ENCODE peak calls at places on chromosomes 11 and 22, in six cellular contexts. U, T, E, I, A and V are unnamed samples.
A peak's percentile ranks its signal among the peaks of the same experiment; 100 is the strongest.

GRCh38 chr11:91394073-91394717 is 830.4 kb upstream of the FAT3 start:
- DNase-seq in U (no peak), T (no peak), E (no peak), I (no peak), A (no peak), V (no peak)

GRCh38 chr22:38760477-38761201 is 4.8 kb upstream of the SUN2 start:
- DNase-seq in U (no peak), T (no peak), E (no peak), I (no peak), A (no peak), V (no peak)

GRCh38 chr11:31643831-31644230 is 134.3 kb downstream of the ELP4 start:
- DNase-seq in U (no peak), T (no peak), E (no peak), I (peak; percentile 4), A (no peak), V (no peak)

GRCh38 chr11:76208829-76209670 is 2.7 kb upstream of the WNT11 start:
- DNase-seq in U (peak; percentile 88), T (peak; percentile 49), E (no peak), I (peak; percentile 55), A (peak; percentile 92), V (peak; percentile 75)

GRCh38 chr11:1218788-1219445 is 3.9 kb upstream of the MUC5B start:
- DNase-seq in U (peak; percentile 5), T (no peak), E (no peak), I (no peak), A (no peak), V (no peak)

GRCh38 chr11:106644824-106645223 is 373.5 kb downstream of the GUCY1A2 start:
- DNase-seq in U (no peak), T (no peak), E (no peak), I (no peak), A (no peak), V (no peak)

GRCh38 chr11:60700689-60701508 is 1.5 kb downstream of the MS4A8 start:
- DNase-seq in U (no peak), T (no peak), E (no peak), I (peak; percentile 33), A (no peak), V (peak; percentile 52)

GRCh38 chr11:124917115-124917637 is 1.9 kb upstream of the HEPN1 start:
- DNase-seq in U (no peak), T (no peak), E (peak; percentile 80), I (no peak), A (no peak), V (no peak)

GRCh38 chr22:45537734-45538181 is 35.1 kb downstream of the FBLN1 start:
- DNase-seq in U (peak; percentile 55), T (no peak), E (peak; percentile 59), I (peak; percentile 94), A (no peak), V (no peak)

GRCh38 chr11:2703487-2704141 is 3.8 kb upstream of the KCNQ1OT1 start:
- DNase-seq in U (no peak), T (no peak), E (no peak), I (no peak), A (no peak), V (no peak)